ENCODE peak calls at places on chromosomes 4 and X, in four cellular contexts. C is left ventricle myocardium inferior; L is AG10803; J is CD8-positive, alpha-beta memory T cell. F is an unnamed sample.

GRCh38 chr4:78058591-78059523 is 1.7 kb downstream of the FRAS1 start:
- DNase-seq in L (peak; percentile 27), C (peak; percentile 24), J (peak; percentile 4), F (peak; percentile 78)

GRCh38 chrX:118755633-118756032 is 28.2 kb downstream of the IL13RA1 start:
- DNase-seq in L (peak; percentile 45), C (no peak), J (no peak), F (no peak)

GRCh38 chr4:105543881-105544280 is 8.5 kb upstream of the ARHGEF38 start:
- DNase-seq in L (no peak), C (no peak), J (no peak), F (no peak)

GRCh38 chrX:141341743-141342142 is 99.4 kb upstream of the SPANXC start:
- DNase-seq in J (no peak), C (no peak), L (no peak), F (no peak)

GRCh38 chr4:94978904-94979303 is 221.1 kb downstream of the BMPR1B start:
- DNase-seq in C (no peak), L (no peak), J (no peak), F (no peak)

GRCh38 chrX:80285131-80285773 is 135.0 kb upstream of the TENT5D start:
- DNase-seq in C (no peak), J (no peak), L (peak; percentile 12), F (no peak)

GRCh38 chr4:184386271-184386781 is 88.0 kb downstream of the IRF2 start:
- DNase-seq in J (no peak), C (peak; percentile 57), L (no peak), F (no peak)

GRCh38 chrX:72258174-72258573 is 18.9 kb downstream of the RPS4X start:
- DNase-seq in J (no peak), L (peak; percentile 80), C (no peak), F (no peak)

GRCh38 chrX:76893930-76894329 is 466.4 kb downstream of the MAGEE1 start:
- DNase-seq in J (no peak), C (no peak), L (no peak), F (no peak)

GRCh38 chrX:1165535-1166196 is 46.8 kb downstream of the CRLF2 start:
- DNase-seq in J (peak; percentile 41), L (peak; percentile 0), C (no peak), F (no peak)

GRCh38 chr4:87031946-87032345 is 97.1 kb downstream of the AFF1 start:
- DNase-seq in L (no peak), J (no peak), C (no peak), F (no peak)
- H3K4me3 ChIP-seq in L (peak overlapping the region; percentile 1), J (no peak overlapping the region), C (peak overlapping the region; percentile 43), F (no peak overlapping the region)

GRCh38 chr4:140448830-140449229 is 21.4 kb upstream of the CLGN start:
- DNase-seq in J (no peak), L (no peak), C (no peak), F (no peak)
- H3K4me3 ChIP-seq in J (no peak overlapping the region), L (no peak overlapping the region), C (no peak overlapping the region), F (no peak overlapping the region)

DNA sequence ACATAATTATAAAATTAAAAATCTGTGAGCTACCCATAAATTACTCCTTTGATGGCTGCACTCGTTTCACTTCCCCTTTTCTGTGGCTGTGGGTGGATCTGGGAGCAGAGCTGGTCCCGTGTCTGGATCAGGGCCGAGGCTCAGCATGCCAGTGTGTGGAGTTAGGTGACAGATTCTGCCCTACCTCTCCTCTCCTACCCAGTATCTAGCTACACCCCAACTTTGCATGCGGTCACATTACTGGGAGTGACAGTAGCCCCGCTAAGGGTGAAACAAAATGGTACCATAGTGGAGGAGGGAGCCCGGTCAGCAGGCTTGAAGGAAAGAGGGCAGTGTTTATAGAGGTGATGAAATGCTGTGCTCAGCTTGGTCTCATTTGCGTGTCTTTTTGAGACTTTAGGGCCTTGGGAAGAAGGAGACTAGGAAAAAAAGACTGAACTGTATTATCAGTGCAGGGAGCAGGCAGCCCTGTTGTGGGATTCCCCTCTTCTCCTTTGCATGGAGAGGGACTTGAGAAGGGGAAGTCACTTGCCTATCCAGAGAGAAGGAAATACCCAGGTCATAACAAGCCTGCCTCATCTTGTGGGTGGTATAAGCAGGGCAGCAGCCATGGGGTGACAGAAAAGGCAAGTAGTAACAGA is 48.4 kb downstream of the ARHGAP10 start:
- DNase-seq in C (peak; percentile 42), J (no peak), L (no peak), F (no peak)
- H3K4me3 ChIP-seq in C (no peak overlapping the region), J (no peak overlapping the region), L (no peak overlapping the region), F (no peak overlapping the region)

GRCh38 chr4:337143-337931 is at the start of gene ZNF141:
- DNase-seq in L (peak; percentile 98), C (peak; percentile 96), J (peak; percentile 93), F (peak; percentile 97)

GRCh38 chr4:340011-340410 is 2.4 kb downstream of the ZNF141 start:
- DNase-seq in J (no peak), C (no peak), L (no peak), F (no peak)

GRCh38 chr4:336893-337142 is 796 bp upstream of the ZNF141 start:
- DNase-seq in J (no peak), C (no peak), L (no peak), F (no peak)

GRCh38 chr4:337932-338758 is 531 bp downstream of the ZNF141 start:
- DNase-seq in J (no peak), C (no peak), L (peak; percentile 25), F (peak; percentile 86)

GRCh38 chr4:338759-339097 is 1.1 kb downstream of the ZNF141 start:
- DNase-seq in J (no peak), L (no peak), C (no peak), F (no peak)
- H3K4me3 ChIP-seq in J (peak overlapping the region; percentile 95), L (peak overlapping the region; percentile 92), C (peak overlapping the region; percentile 98), F (peak overlapping the region; percentile 93)

GRCh38 chr4:7104366-7105031 is 36.6 kb upstream of the GRPEL1 start:
- DNase-seq in L (no peak), J (no peak), C (no peak), F (no peak)
- H3K4me3 ChIP-seq in L (no peak overlapping the region), J (no peak overlapping the region), C (no peak overlapping the region), F (no peak overlapping the region)

DNA sequence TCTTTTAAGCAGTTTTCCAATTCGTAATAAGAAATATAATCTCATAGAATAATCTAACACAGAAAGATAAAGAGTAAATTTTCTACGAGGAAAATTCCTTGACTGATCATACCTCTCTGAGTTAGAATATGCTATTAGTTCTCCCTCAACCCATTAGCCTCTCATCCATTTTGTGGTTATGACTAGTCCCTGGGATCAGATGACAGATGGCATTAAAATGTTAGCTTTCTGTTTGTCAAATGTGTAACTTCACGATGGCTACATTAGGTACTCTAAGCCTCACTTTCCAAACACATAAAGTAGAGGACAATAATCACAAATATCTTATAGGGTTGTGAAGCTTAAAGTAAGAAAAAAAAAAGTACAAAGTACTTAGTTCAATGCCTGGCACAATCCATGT is 112.2 kb downstream of the ZAR1 start:
- DNase-seq in L (peak; percentile 51), J (no peak), C (no peak), F (no peak)
- H3K4me3 ChIP-seq in L (no peak overlapping the region), J (no peak overlapping the region), C (no peak overlapping the region), F (no peak overlapping the region)

GRCh38 chr4:140092094-140092820 is 61.7 kb downstream of the MAML3 start:
- DNase-seq in C (peak; percentile 60), L (no peak), J (no peak), F (peak; percentile 56)
- H3K4me3 ChIP-seq in C (peak overlapping the region; percentile 59), L (peak overlapping the region; percentile 49), J (no peak overlapping the region), F (peak overlapping the region; percentile 37)

F was measured in pancreas.